ENCODE peak calls at places on chromosomes 16 and 17, in four cellular contexts. Y, J, O and U are unnamed samples.

GRCh38 chr16:89352091-89352681 is 134.7 kb downstream of the ZNF778 start:
- DNase-seq in Y (no peak), J (no peak), O (no peak), U (no peak)

GRCh38 chr16:29993191-29993902 is 2.1 kb downstream of the HIRIP3 start:
- DNase-seq in J (no peak), Y (no peak), O (no peak), U (no peak)

GRCh38 chr16:86510465-86511261 is at the start of gene FOXF1:
- DNase-seq in Y (peak), J (no peak), O (no peak), U (no peak)

GRCh38 chr17:77372444-77373297 is 231.9 kb downstream of the SEC14L1 start:
- DNase-seq in J (peak), O (peak), Y (no peak), U (peak)

GRCh38 chr17:77484096-77484495 is 343.3 kb downstream of the SEC14L1 start:
- DNase-seq in O (no peak), J (no peak), Y (no peak), U (no peak)

GRCh38 chr16:1337486-1337885 is 4.0 kb downstream of the BAIAP3 start:
- DNase-seq in J (no peak), Y (no peak), O (no peak), U (no peak)

GRCh38 chr16:85573696-85574641 is 39.2 kb upstream of the GSE1 start:
- DNase-seq in O (no peak), J (peak), Y (no peak), U (no peak)

GRCh38 chr17:44204453-44204882 is 4.8 kb upstream of the ATXN7L3 start:
- DNase-seq in J (no peak), Y (no peak), O (no peak), U (no peak)

GRCh38 chr16:49589721-49590120 is 216.1 kb downstream of the C16orf78 start:
- DNase-seq in O (no peak), J (peak), Y (no peak), U (no peak)

GRCh38 chr16:63933841-63934240 is 1188.0 kb downstream of the CDH11 start:
- DNase-seq in J (no peak), O (no peak), Y (no peak), U (no peak)

GRCh38 chr16:69610356-69610755 is 44.6 kb downstream of the NFAT5 start:
- DNase-seq in Y (no peak), O (no peak), J (no peak), U (no peak)

GRCh38 chr17:1471931-1472727 is 16.1 kb upstream of the CRK start:
- DNase-seq in J (no peak), Y (no peak), O (no peak), U (no peak)

GRCh38 chr16:67995423-67995822 is 3.9 kb downstream of the DPEP2 start:
- DNase-seq in O (no peak), J (no peak), Y (no peak), U (no peak)